ENCODE peak calls at places on chromosomes 11 and 22, in ten cellular contexts. One of them, this sample, is unnamed.

GRCh38 chr11:128695539-128696221 is 1.8 kb downstream of the FLI1 start:
- DNase-seq in neural progenitor cell: no peak
- DNase-seq in NCI-H1105: no peak
- DNase-seq in GM03348: no peak
- DNase-seq in choroid plexus epithelial cell: peak
- DNase-seq in sigmoid colon: peak
- DNase-seq in lower lobe of right lung: peak
- DNase-seq in HCEC 1CT: no peak
- DNase-seq in Peyer's patch: peak
- DNase-seq in left ventricle myocardium inferior: no peak
- DNase-seq in this sample: peak

GRCh38 chr11:35158371-35159081 is 19.6 kb downstream of the CD44 start:
- DNase-seq in neural progenitor cell: no peak
- DNase-seq in NCI-H1105: peak
- DNase-seq in GM03348: peak
- DNase-seq in choroid plexus epithelial cell: peak
- DNase-seq in sigmoid colon: peak
- DNase-seq in lower lobe of right lung: no peak
- DNase-seq in HCEC 1CT: no peak
- DNase-seq in Peyer's patch: no peak
- DNase-seq in left ventricle myocardium inferior: no peak
- DNase-seq in this sample: no peak

GRCh38 chr11:33891714-33892327 is at the start of gene LMO2:
- DNase-seq in neural progenitor cell: no peak
- DNase-seq in NCI-H1105: peak
- DNase-seq in GM03348: no peak
- DNase-seq in choroid plexus epithelial cell: no peak
- DNase-seq in sigmoid colon: no peak
- DNase-seq in lower lobe of right lung: no peak
- DNase-seq in HCEC 1CT: no peak
- DNase-seq in Peyer's patch: no peak
- DNase-seq in left ventricle myocardium inferior: no peak
- DNase-seq in this sample: no peak

GRCh38 chr11:117919326-117920275 is 9.6 kb downstream of the TMPRSS13 start:
- DNase-seq in neural progenitor cell: no peak
- DNase-seq in NCI-H1105: no peak
- DNase-seq in GM03348: no peak
- DNase-seq in choroid plexus epithelial cell: no peak
- DNase-seq in sigmoid colon: peak
- DNase-seq in lower lobe of right lung: no peak
- DNase-seq in HCEC 1CT: no peak
- DNase-seq in Peyer's patch: no peak
- DNase-seq in left ventricle myocardium inferior: no peak
- DNase-seq in this sample: no peak

GRCh38 chr22:30969532-30970355 is 679 bp downstream of the TUG1 start:
- DNase-seq in neural progenitor cell: no peak
- DNase-seq in NCI-H1105: peak
- DNase-seq in GM03348: peak
- DNase-seq in choroid plexus epithelial cell: peak
- DNase-seq in sigmoid colon: peak
- DNase-seq in lower lobe of right lung: no peak
- DNase-seq in HCEC 1CT: peak
- DNase-seq in Peyer's patch: peak
- DNase-seq in left ventricle myocardium inferior: peak
- DNase-seq in this sample: peak

GRCh38 chr11:2954263-2954662 is 25.0 kb upstream of the PHLDA2 start:
- DNase-seq in neural progenitor cell: no peak
- DNase-seq in NCI-H1105: no peak
- DNase-seq in GM03348: no peak
- DNase-seq in choroid plexus epithelial cell: no peak
- DNase-seq in sigmoid colon: no peak
- DNase-seq in lower lobe of right lung: no peak
- DNase-seq in HCEC 1CT: no peak
- DNase-seq in Peyer's patch: no peak
- DNase-seq in left ventricle myocardium inferior: no peak
- DNase-seq in this sample: peak

GRCh38 chr11:28153586-28153985 is 45.4 kb downstream of the METTL15 start:
- DNase-seq in neural progenitor cell: no peak
- DNase-seq in NCI-H1105: no peak
- DNase-seq in GM03348: no peak
- DNase-seq in choroid plexus epithelial cell: no peak
- DNase-seq in sigmoid colon: no peak
- DNase-seq in lower lobe of right lung: no peak
- DNase-seq in HCEC 1CT: no peak
- DNase-seq in Peyer's patch: no peak
- DNase-seq in left ventricle myocardium inferior: no peak
- DNase-seq in this sample: no peak

GRCh38 chr22:30732426-30732825 is 37.8 kb downstream of the OSBP2 start:
- DNase-seq in neural progenitor cell: no peak
- DNase-seq in NCI-H1105: no peak
- DNase-seq in GM03348: no peak
- DNase-seq in choroid plexus epithelial cell: no peak
- DNase-seq in sigmoid colon: no peak
- DNase-seq in lower lobe of right lung: no peak
- DNase-seq in HCEC 1CT: no peak
- DNase-seq in Peyer's patch: no peak
- DNase-seq in left ventricle myocardium inferior: no peak
- DNase-seq in this sample: no peak

GRCh38 chr11:45501980-45502545 is 163.4 kb downstream of the CHST1 start:
- DNase-seq in neural progenitor cell: no peak
- DNase-seq in NCI-H1105: no peak
- DNase-seq in GM03348: no peak
- DNase-seq in choroid plexus epithelial cell: no peak
- DNase-seq in sigmoid colon: no peak
- DNase-seq in lower lobe of right lung: no peak
- DNase-seq in HCEC 1CT: no peak
- DNase-seq in Peyer's patch: no peak
- DNase-seq in left ventricle myocardium inferior: no peak
- DNase-seq in this sample: no peak